ENCODE peak calls at places on chromosomes 1 and 21, in five cellular contexts. P is neuronal stem cell, H is MCF 10A, M is NCI-H1436, B is HEK293T. D is an unnamed sample.

GRCh38 chr21:41692216-41692615 is 74.6 kb downstream of the RIPK4 start:
- DNase-seq in M (no peak), H (no peak), P (no peak), B (no peak), D (no peak)

GRCh38 chr21:37580690-37581089 is 214.1 kb downstream of the DYRK1A start:
- DNase-seq in B (no peak), H (no peak), M (no peak), P (no peak), D (no peak)

GRCh38 chr1:47431534-47431933 is 6.3 kb upstream of the FOXD2 start:
- DNase-seq in M (no peak), P (no peak), B (no peak), H (peak), D (peak)

GRCh38 chr21:38299651-38300050 is 42.9 kb downstream of the KCNJ15 start:
- DNase-seq in M (no peak), P (no peak), H (no peak), B (no peak), D (no peak)

GRCh38 chr1:156664046-156664948 is 12.9 kb downstream of the NES start:
- DNase-seq in H (no peak), P (no peak), B (no peak), M (no peak), D (no peak)

GRCh38 chr21:46368533-46369285 is 44.8 kb downstream of the PCNT start:
- DNase-seq in P (no peak), B (no peak), M (no peak), H (no peak), D (no peak)

GRCh38 chr1:174308604-174309003 is 139.2 kb upstream of the GPR52 start:
- DNase-seq in B (no peak), P (no peak), M (no peak), H (no peak), D (no peak)

GRCh38 chr1:208242829-208243521 is 1.2 kb downstream of the PLXNA2 start:
- DNase-seq in B (peak), M (no peak), H (peak), P (no peak), D (no peak)

GRCh38 chr1:235675152-235675890 is 25.7 kb upstream of the GNG4 start:
- DNase-seq in H (peak), B (no peak), P (no peak), M (no peak), D (no peak)

GRCh38 chr1:16972210-16972916 is 8.1 kb downstream of the MFAP2 start:
- DNase-seq in B (no peak), H (no peak), M (no peak), P (no peak), D (no peak)

GRCh38 chr1:84698718-84699117 is 8.5 kb upstream of the SSX2IP start:
- DNase-seq in P (no peak), M (no peak), B (no peak), H (peak), D (peak)

GRCh38 chr1:198168180-198168579 is 11.4 kb downstream of the NEK7 start:
- DNase-seq in H (peak), M (no peak), P (no peak), B (no peak), D (no peak)

GRCh38 chr21:45724345-45724961 is 80.9 kb downstream of the PCBP3 start:
- DNase-seq in B (no peak), M (no peak), P (no peak), H (no peak), D (no peak)

GRCh38 chr1:117598489-117598888 is 7.4 kb upstream of the TENT5C start:
- DNase-seq in P (no peak), H (no peak), M (no peak), B (no peak), D (no peak)

GRCh38 chr21:45973475-45974072 is 8.0 kb upstream of the COL6A1 start:
- DNase-seq in P (no peak), H (peak), B (peak), M (peak), D (peak)

GRCh38 chr1:231571904-231572303 is 43.4 kb downstream of the TSNAX start:
- DNase-seq in B (no peak), M (no peak), H (no peak), P (no peak), D (no peak)

GRCh38 chr21:26948194-26948593 is 18.7 kb downstream of the ADAMTS5 start:
- DNase-seq in H (no peak), M (no peak), P (no peak), B (no peak), D (no peak)

GRCh38 chr1:54764132-54764921 is at the start of gene PARS2:
- DNase-seq in B (peak), P (peak), M (peak), H (peak), D (peak)

GRCh38 chr1:116418091-116418830 is 45.2 kb downstream of the ATP1A1 start:
- DNase-seq in P (peak), H (peak), B (peak), M (peak), D (peak)

GRCh38 chr1:233440952-233441401 is 113.5 kb downstream of the MAP3K21 start:
- DNase-seq in M (peak), B (peak), H (peak), P (peak), D (peak)

GRCh38 chr1:94068831-94069648 is 51.9 kb downstream of the ABCA4 start:
- DNase-seq in H (no peak), M (no peak), B (peak), P (no peak), D (peak)

GRCh38 chr1:11944358-11944981 is 10.0 kb downstream of the PLOD1 start:
- DNase-seq in P (peak), B (peak), H (no peak), M (peak), D (no peak)

GRCh38 chr21:23217597-23217996 is 2219.4 kb downstream of the NCAM2 start:
- DNase-seq in M (no peak), H (peak), B (no peak), P (no peak), D (no peak)

GRCh38 chr1:53293123-53293522 is 34.7 kb downstream of the LRP8 start:
- DNase-seq in B (no peak), M (no peak), P (no peak), H (peak), D (no peak)

GRCh38 chr1:233240839-233241682 is 54.5 kb downstream of the PCNX2 start:
- DNase-seq in P (peak), M (peak), B (peak), H (peak), D (peak)

GRCh38 chr1:36248250-36248894 is 24.1 kb downstream of the THRAP3 start:
- DNase-seq in B (no peak), P (no peak), H (peak), M (no peak), D (peak)

GRCh38 chr1:219266524-219266923 is 92.8 kb downstream of the LYPLAL1 start:
- DNase-seq in M (no peak), B (no peak), P (no peak), H (no peak), D (no peak)

GRCh38 chr1:53680868-53681267 is 58.1 kb downstream of the GLIS1 start:
- DNase-seq in P (no peak), H (no peak), B (no peak), M (no peak), D (no peak)

GRCh38 chr1:77961392-77961791 is 17.5 kb downstream of the FUBP1 start:
- DNase-seq in P (no peak), M (no peak), B (no peak), H (no peak), D (peak)

GRCh38 chr1:63893976-63894375 is 120.2 kb downstream of the ROR1 start:
- DNase-seq in M (no peak), B (no peak), P (no peak), H (peak), D (peak)

GRCh38 chr1:23020731-23021130 is 1.5 kb downstream of the KDM1A start:
- DNase-seq in B (no peak), P (no peak), M (no peak), H (peak), D (no peak)

GRCh38 chr1:68528243-68528642 is 31.4 kb upstream of the DEPDC1 start:
- DNase-seq in P (no peak), M (no peak), B (no peak), H (peak), D (peak)

GRCh38 chr1:85171721-85172120 is 29.1 kb downstream of the SYDE2 start:
- DNase-seq in M (no peak), B (no peak), P (no peak), H (no peak), D (no peak)

GRCh38 chr1:64194168-64195088 is 9.0 kb upstream of the UBE2U start:
- DNase-seq in B (no peak), H (no peak), P (no peak), M (no peak), D (no peak)

GRCh38 chr1:91645031-91645430 is 144.4 kb downstream of the CDC7 start:
- DNase-seq in B (no peak), M (no peak), H (no peak), P (peak), D (peak)

GRCh38 chr21:41360072-41360821 is 1.6 kb upstream of the MX2 start:
- DNase-seq in P (no peak), B (no peak), M (peak), H (no peak), D (no peak)